ENCODE peak calls at places on chromosomes 1 and 21, in four cellular contexts. V, M, F and J are unnamed samples.

GRCh38 chr1:156310962-156311361 is 11.9 kb upstream of the VHLL start:
- DNase-seq in V (peak; percentile 44), M (peak; percentile 50), F (peak; percentile 86), J (peak; percentile 36)

GRCh38 chr1:61776091-61776490 is 33.8 kb downstream of the PATJ start:
- DNase-seq in V (no peak), M (no peak), F (no peak), J (no peak)

GRCh38 chr1:80155371-80155770 is 1148.8 kb upstream of the ADGRL4 start:
- DNase-seq in V (peak; percentile 4), M (peak; percentile 25), F (no peak), J (no peak)

GRCh38 chr21:38948377-38948776 is 142.6 kb downstream of the ETS2 start:
- DNase-seq in V (no peak), M (peak; percentile 77), F (no peak), J (no peak)

GRCh38 chr1:201171063-201172036 is 17.1 kb upstream of the TMEM9 start:
- DNase-seq in V (peak; percentile 85), M (peak; percentile 13), F (peak; percentile 64), J (peak; percentile 43)

GRCh38 chr1:33815061-33815460 is 48.8 kb upstream of the HMGB4 start:
- DNase-seq in V (peak; percentile 1), M (peak; percentile 64), F (no peak), J (peak; percentile 81)

GRCh38 chr1:58628987-58629598 is 52.0 kb upstream of the TACSTD2 start:
- DNase-seq in V (peak; percentile 5), M (no peak), F (no peak), J (peak; percentile 19)

GRCh38 chr1:20440785-20441200 is 45.2 kb downstream of the CAMK2N1 start:
- DNase-seq in V (peak; percentile 63), M (peak; percentile 55), F (peak; percentile 82), J (peak; percentile 14)

GRCh38 chr1:109441105-109441504 is 14.9 kb upstream of the PSMA5 start:
- DNase-seq in V (peak; percentile 84), M (no peak), F (no peak), J (peak; percentile 12)

GRCh38 chr1:39086386-39087108 is 60.4 kb downstream of the NDUFS5 start:
- DNase-seq in V (no peak), M (no peak), F (no peak), J (no peak)

GRCh38 chr1:153352523-153352922 is 3.9 kb upstream of the PGLYRP4 start:
- DNase-seq in V (peak; percentile 81), M (peak; percentile 49), F (peak; percentile 90), J (peak; percentile 61)

GRCh38 chr1:80258659-80259058 is 1252.1 kb upstream of the ADGRL4 start:
- DNase-seq in V (no peak), M (peak; percentile 94), F (no peak), J (no peak)

GRCh38 chr1:7069888-7070287 is 284.6 kb downstream of the CAMTA1 start:
- DNase-seq in V (peak; percentile 6), M (no peak), F (peak; percentile 56), J (no peak)

GRCh38 chr1:30569384-30569783 is 154.0 kb downstream of the MATN1 start:
- DNase-seq in V (no peak), M (no peak), F (no peak), J (no peak)

GRCh38 chr1:9658186-9658585 is 6.7 kb downstream of the PIK3CD start:
- DNase-seq in V (no peak), M (no peak), F (no peak), J (no peak)

GRCh38 chr1:79912813-79913212 is 906.3 kb upstream of the ADGRL4 start:
- DNase-seq in V (no peak), M (no peak), F (no peak), J (no peak)

DNA sequence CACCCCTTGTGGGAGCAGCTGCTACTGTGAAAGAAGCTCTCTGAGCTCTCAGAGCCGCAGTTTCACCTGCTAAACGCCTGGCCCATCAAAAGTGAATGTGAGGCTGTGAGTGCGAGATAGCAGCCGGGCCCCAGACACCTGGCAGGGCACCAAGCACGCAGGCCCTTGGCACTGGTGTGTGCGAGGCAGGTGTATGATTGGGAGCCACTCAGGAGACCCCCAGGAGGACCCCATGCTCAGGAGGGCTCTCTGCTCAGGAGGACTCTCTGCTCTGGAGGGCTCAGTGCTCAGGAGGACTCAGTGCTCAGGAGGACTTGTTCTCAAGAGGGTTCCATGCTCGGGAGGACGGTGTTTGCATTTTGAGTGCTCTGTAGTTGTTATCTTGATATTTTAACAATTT is 14.3 kb upstream of the ADARB1 start:
- DNase-seq in V (no peak), M (no peak), F (no peak), J (no peak)
- H3K4me3 ChIP-seq in V (no peak overlapping the region), M (no peak overlapping the region), F (no peak overlapping the region), J (no peak overlapping the region)

GRCh38 chr1:154466136-154466665 is 35.8 kb upstream of the TDRD10 start:
- DNase-seq in V (peak; percentile 12), M (no peak), F (no peak), J (no peak)

GRCh38 chr1:154465621-154466020 is 36.4 kb upstream of the TDRD10 start:
- DNase-seq in V (no peak), M (no peak), F (no peak), J (no peak)

GRCh38 chr1:154467768-154468102 is 34.3 kb upstream of the TDRD10 start:
- DNase-seq in V (no peak), M (no peak), F (no peak), J (no peak)

GRCh38 chr1:154468480-154469240 is 33.4 kb upstream of the TDRD10 start:
- DNase-seq in V (no peak), M (no peak), F (no peak), J (no peak)

GRCh38 chr1:154466879-154467767 is 34.9 kb upstream of the TDRD10 start:
- DNase-seq in V (peak; percentile 37), M (no peak), F (no peak), J (no peak)
- TF ChIP-seq CTCF in V (peak; percentile 55), M (no peak), F (peak; percentile 26), J (peak; percentile 19)

GRCh38 chr1:221241592-221241991 is 362.3 kb downstream of the HLX start:
- DNase-seq in V (peak; percentile 2), M (no peak), F (no peak), J (no peak)
- H3K4me3 ChIP-seq in V (no peak overlapping the region), M (no peak overlapping the region), F (no peak overlapping the region), J (no peak overlapping the region)

GRCh38 chr1:12469493-12469892 is 148.5 kb downstream of the DHRS3 start:
- DNase-seq in V (no peak), M (no peak), F (no peak), J (no peak)
- TF ChIP-seq CTCF in V (no peak), M (no peak), F (no peak), J (no peak)